ENCODE peak calls at places on chromosome 4, in ten cellular contexts. O is cardiac muscle cell; S is heart left ventricle; T is effector memory CD4-positive, alpha-beta T cell; G is SK-N-SH; M is endodermal cell; H is ovary; K is mucosa of descending colon; Y is left ventricle myocardium inferior; C is hepatocyte. Z is an unnamed sample. For H3K9me3, the result is how much of the 10 kb centered on the place peaks cover.

GRCh38 chr4:105305019-105305836 is 158.6 kb downstream of the TET2 start:
- DNase-seq in T (no peak), O (no peak), H (no peak), G (no peak), C (no peak), Y (no peak), S (no peak), K (no peak), M (no peak), Z (no peak)

GRCh38 chr4:17781072-17781830 is at the start of gene FAM184B:
- DNase-seq in Y (no peak), S (no peak), G (peak), O (peak), H (no peak), M (peak), C (peak), K (no peak), T (no peak), Z (no peak)

GRCh38 chr4:169153451-169153850 is 117.3 kb downstream of the SH3RF1 start:
- DNase-seq in Y (no peak), G (no peak), C (no peak), O (no peak), S (no peak), T (no peak), H (no peak), K (no peak), M (no peak), Z (no peak)

GRCh38 chr4:159698336-159698735 is 595.5 kb downstream of the RAPGEF2 start:
- DNase-seq in T (no peak), G (no peak), H (no peak), C (no peak), K (no peak), O (peak), M (no peak), S (no peak), Y (no peak), Z (no peak)

GRCh38 chr4:107631568-107631967 is 88.5 kb downstream of the PAPSS1 start:
- DNase-seq in T (no peak), O (no peak), K (no peak), S (peak), C (no peak), Y (no peak), G (no peak), H (no peak), M (no peak), Z (peak)

GRCh38 chr4:185222598-185222997 is 13.2 kb downstream of the SNX25 start:
- DNase-seq in S (no peak), K (no peak), H (no peak), O (no peak), M (no peak), C (no peak), Y (no peak), T (no peak), G (no peak), Z (no peak)

GRCh38 chr4:75555294-75556164 is at the start of gene ODAPH:
- DNase-seq in M (peak), O (no peak), C (peak), G (no peak), Y (no peak), K (peak), T (no peak), H (no peak), S (no peak), Z (no peak)

GRCh38 chr4:52143815-52144214 is 92.7 kb downstream of the SPATA18 start:
- DNase-seq in H (no peak), T (no peak), S (no peak), Y (no peak), O (peak), G (no peak), M (no peak), K (no peak), C (no peak), Z (no peak)

GRCh38 chr4:136357556-136357955 is 1174.7 kb downstream of the PCDH18 start:
- DNase-seq in G (no peak), Y (no peak), C (no peak), O (no peak), S (no peak), H (no peak), T (no peak), K (no peak), M (no peak), Z (no peak)

GRCh38 chr4:185640809-185641675 is 105.7 kb upstream of the PDLIM3 start:
- DNase-seq in K (peak), G (peak), H (no peak), O (peak), M (no peak), Y (no peak), C (peak), S (no peak), T (no peak), Z (no peak)

DNA sequence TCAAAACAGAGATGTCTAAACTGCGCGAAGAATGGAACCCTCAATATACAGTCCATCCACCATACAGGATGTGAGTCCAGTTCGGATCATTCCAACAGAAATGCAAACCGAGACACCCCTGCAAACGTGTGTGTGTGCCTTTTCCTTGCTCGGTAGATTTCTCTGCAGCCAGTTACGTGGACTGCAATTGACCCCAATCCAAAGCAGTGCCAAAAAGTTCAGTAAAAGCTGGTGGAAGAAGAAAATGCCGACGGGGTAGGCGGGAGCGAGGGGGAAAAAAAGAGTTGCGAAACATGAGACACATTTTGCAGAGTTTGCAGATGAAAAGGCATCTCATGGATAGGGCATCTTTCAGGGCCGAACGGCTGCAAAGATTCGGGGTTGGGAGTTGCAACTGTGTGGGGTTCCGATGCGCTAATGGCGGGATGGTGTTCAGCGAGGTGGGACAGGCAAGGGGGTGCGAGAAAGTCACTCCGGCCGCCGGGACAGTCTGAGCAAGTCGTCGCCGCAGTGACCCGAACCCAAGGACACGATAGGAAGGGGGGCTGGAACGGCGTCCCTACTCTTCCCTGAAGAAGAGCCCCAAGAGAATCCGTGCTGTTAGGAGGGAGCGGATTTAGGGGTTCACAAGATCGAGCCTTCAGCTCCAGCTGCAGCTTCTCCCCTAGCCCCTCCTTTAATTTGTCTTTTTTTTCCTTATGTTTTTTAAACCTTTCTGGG is 3.8 kb downstream of the PHOX2B start:
- DNase-seq in H (no peak), S (no peak), G (no peak), Y (no peak), M (peak), K (no peak), O (no peak), C (no peak), T (no peak), Z (no peak)
- H3K9me3 ChIP-seq in H (under half), S (under half), G (under half), Y (under half), M (under half), K (under half), O (under half), C (under half), T (under half), Z (under half)

GRCh38 chr4:153514001-153514526 is 47.9 kb downstream of the TMEM131L start:
- DNase-seq in O (peak), K (no peak), C (no peak), T (no peak), Y (no peak), S (no peak), M (no peak), H (no peak), G (no peak), Z (no peak)
- H3K4me3 ChIP-seq in O (no peak), K (no peak), C (no peak), T (no peak), Y (no peak), S (no peak), M (no peak), H (no peak), G (no peak), Z (no peak)

DNA sequence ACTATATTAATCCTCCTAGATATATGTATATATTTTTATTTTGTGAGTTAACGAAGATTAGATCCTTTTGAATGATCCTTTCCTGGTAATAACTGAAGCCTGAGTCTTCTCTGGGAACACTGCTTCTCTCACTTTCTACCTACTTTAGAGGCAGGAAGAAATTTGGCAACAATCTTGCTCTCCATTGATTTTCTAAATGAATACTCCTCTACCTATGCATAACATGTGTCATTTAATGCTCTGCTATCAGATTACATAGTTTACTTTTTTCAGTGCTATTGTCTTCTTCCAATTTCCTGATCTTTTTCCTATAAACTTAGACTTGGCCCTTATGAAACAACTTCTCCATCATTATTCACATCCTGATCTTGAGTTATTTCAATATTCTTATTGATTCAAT is 60.4 kb upstream of the PDHA2 start:
- DNase-seq in M (no peak), C (no peak), H (no peak), S (no peak), G (no peak), Y (no peak), T (no peak), O (no peak), K (no peak), Z (no peak)
- H3K9me3 ChIP-seq in M (under half), C (under half), H (under half), S (under half), G (under half), Y (under half), T (under half), O (under half), K (under half), Z (under half)

DNA sequence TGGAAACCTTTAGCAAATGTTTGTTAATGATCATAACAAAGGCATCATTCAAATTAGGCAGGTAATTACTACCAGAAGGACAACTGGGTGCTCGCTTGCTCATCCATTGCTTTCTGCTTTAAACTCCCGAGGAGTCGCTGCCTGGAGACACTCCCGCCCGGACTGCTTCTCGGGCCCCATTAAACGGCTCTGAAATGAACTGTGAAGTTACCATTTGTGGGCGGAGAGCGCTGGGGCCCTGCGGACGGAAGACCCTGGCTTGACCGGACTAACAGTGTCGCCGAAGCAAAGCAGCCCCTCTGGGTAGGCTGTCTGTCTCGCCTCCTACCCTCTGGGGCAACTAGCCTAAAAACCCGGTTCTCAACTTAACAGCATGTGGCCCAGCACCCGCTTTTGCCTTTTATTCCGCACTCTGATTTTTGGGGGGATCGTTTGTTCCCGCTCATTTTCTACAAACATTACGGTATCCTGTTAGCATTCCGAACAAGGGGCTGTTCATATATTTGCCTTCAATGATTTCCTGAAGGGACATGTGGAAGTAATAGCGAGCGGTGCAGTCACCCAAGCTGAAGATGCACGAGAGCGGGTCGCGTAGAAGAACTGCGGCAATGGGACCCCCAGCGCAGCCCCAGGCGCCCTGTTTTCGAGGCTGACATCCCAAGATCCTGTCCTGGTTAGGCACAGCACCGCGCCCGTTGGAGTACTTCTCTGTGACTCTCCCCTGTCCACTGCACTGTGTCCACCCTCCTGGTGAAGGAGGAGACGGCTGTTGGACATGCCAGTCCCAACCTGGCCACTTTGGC is 1.6 kb upstream of the PDGFRA start:
- DNase-seq in S (peak), H (peak), O (peak), K (no peak), T (no peak), Y (no peak), G (peak), M (peak), C (peak), Z (no peak)
- H3K4me3 ChIP-seq in S (peak), H (peak), O (peak), K (no peak), T (no peak), Y (peak), G (peak), M (peak), C (peak), Z (peak)

GRCh38 chr4:71866212-71866885 is 82.5 kb upstream of the GC start:
- DNase-seq in T (no peak), G (no peak), O (no peak), M (no peak), K (no peak), C (no peak), H (no peak), S (no peak), Y (no peak), Z (no peak)
- H3K9me3 ChIP-seq in T (under half), G (under half), O (under half), M (half or more), K (under half), C (under half), H (under half), S (under half), Y (under half), Z (under half)

DNA sequence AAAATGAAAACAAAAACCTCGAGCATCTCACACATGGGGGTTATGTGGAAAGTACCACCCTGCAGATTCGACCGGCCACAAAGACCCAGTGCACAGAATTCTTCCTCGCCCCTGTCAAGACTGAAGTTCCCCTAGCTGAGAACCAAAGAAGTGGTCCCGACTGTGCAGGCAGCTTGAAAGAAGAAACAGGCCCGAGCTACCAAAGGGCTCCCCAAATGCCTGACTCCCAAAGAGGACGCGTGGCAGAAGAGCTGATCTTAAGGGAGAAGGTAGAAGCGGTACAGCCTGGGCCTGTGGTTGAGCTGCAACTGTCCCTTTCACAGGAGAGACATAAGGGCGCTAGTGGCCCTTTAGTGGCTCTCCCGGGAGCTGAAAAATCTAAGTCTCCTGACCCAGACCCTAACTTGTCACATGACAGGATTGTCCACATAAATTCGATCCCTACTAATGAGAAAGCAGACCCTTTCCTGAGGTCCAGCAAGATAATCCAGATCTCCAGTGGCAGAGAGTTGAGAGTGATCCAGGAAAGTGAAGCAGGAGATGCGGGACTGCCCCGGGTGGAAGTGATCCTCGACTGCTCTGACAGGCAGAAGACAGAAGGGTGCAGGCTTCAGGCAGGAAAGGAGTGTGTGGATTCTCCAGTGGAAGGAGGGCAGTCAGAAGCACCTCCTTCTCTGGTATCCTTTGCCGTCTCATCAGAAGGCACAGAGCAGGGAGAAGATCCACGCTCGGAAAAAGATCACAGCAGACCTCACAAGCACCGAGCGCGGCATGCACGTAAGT is 108.8 kb upstream of the MYOZ2 start:
- DNase-seq in M (peak), C (no peak), K (no peak), G (no peak), O (no peak), H (peak), T (no peak), Y (no peak), S (no peak), Z (peak)
- H3K4me3 ChIP-seq in M (no peak), C (no peak), K (no peak), G (no peak), O (no peak), H (peak), T (no peak), Y (peak), S (no peak), Z (peak)

DNA sequence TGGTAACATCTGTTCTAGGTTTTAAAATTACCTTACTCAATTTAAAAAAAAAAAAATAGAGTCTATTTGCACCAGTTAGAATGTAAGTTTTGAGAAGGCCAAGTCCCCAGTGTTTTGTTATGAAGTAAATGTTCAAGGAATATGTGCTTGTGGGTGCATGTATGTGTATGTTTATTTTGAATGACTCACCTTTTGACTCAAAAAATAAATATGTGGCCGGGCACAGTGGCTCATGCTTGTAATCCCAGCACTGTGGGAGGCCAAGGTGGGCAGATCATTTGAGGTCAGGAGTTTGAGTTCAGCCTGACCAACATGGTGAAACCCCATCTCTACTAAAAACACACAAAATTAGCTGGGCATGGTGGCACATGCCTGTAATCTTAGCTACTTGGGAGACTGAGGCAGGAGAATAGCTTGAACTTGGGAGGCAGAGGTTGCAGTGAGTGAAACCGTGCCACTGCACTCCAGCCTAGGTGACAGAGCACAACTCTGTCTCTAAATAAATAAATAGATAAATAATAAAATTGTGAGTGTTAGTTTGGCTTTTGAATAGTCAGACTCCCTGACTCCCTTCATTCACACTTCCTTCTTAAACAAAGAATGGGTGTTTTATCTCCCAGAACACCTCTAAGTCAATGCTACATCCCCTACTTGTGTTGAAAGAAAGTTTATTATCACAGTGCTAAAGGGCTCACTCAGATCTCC is 511.3 kb upstream of the PCDH7 start:
- DNase-seq in O (no peak), G (no peak), H (no peak), S (no peak), M (no peak), C (no peak), Y (no peak), K (no peak), T (no peak), Z (no peak)
- H3K9me3 ChIP-seq in O (under half), G (under half), H (under half), S (under half), M (under half), C (under half), Y (under half), K (under half), T (under half), Z (under half)

Z was measured in right cardiac atrium.